ENCODE peak calls at places on chromosome 21, in six cellular contexts. One of them, this sample, is unnamed.

GRCh38 chr21:8992731-8993174 is 1528.6 kb upstream of the TPTE start:
- DNase-seq in left cardiac atrium: no peak
- DNase-seq in occipital lobe: no peak
- DNase-seq in CD4-positive, alpha-beta T cell: no peak
- DNase-seq in sigmoid colon: peak
- DNase-seq in keratinocyte: no peak
- DNase-seq in this sample: peak

GRCh38 chr21:29096619-29097018 is 23.2 kb upstream of the CCT8 start:
- DNase-seq in CD4-positive, alpha-beta T cell: no peak
- DNase-seq in sigmoid colon: no peak
- DNase-seq in occipital lobe: no peak
- DNase-seq in keratinocyte: no peak
- DNase-seq in left cardiac atrium: no peak
- DNase-seq in this sample: no peak

GRCh38 chr21:37557261-37557950 is 190.8 kb downstream of the DYRK1A start:
- DNase-seq in left cardiac atrium: no peak
- DNase-seq in keratinocyte: no peak
- DNase-seq in CD4-positive, alpha-beta T cell: no peak
- DNase-seq in occipital lobe: no peak
- DNase-seq in sigmoid colon: no peak
- DNase-seq in this sample: no peak

GRCh38 chr21:41759214-41759840 is 7.5 kb downstream of the RIPK4 start:
- DNase-seq in left cardiac atrium: no peak
- DNase-seq in occipital lobe: no peak
- DNase-seq in CD4-positive, alpha-beta T cell: no peak
- DNase-seq in keratinocyte: no peak
- DNase-seq in sigmoid colon: no peak
- DNase-seq in this sample: no peak

GRCh38 chr21:39055167-39055767 is 128.0 kb downstream of the PSMG1 start:
- DNase-seq in sigmoid colon: no peak
- DNase-seq in occipital lobe: no peak
- DNase-seq in left cardiac atrium: no peak
- DNase-seq in keratinocyte: no peak
- DNase-seq in CD4-positive, alpha-beta T cell: no peak
- DNase-seq in this sample: no peak

GRCh38 chr21:45972716-45973474 is 8.7 kb upstream of the COL6A1 start:
- DNase-seq in sigmoid colon: peak
- DNase-seq in left cardiac atrium: peak
- DNase-seq in occipital lobe: no peak
- DNase-seq in CD4-positive, alpha-beta T cell: no peak
- DNase-seq in keratinocyte: no peak
- DNase-seq in this sample: peak

GRCh38 chr21:44047996-44048560 is 36.0 kb downstream of the TRAPPC10 start:
- DNase-seq in sigmoid colon: no peak
- DNase-seq in occipital lobe: no peak
- DNase-seq in keratinocyte: no peak
- DNase-seq in left cardiac atrium: no peak
- DNase-seq in CD4-positive, alpha-beta T cell: no peak
- DNase-seq in this sample: no peak

GRCh38 chr21:32463367-32463766 is 50.9 kb downstream of the EVA1C start:
- DNase-seq in occipital lobe: no peak
- DNase-seq in keratinocyte: no peak
- DNase-seq in sigmoid colon: no peak
- DNase-seq in CD4-positive, alpha-beta T cell: no peak
- DNase-seq in left cardiac atrium: peak
- DNase-seq in this sample: no peak

GRCh38 chr21:27426196-27426595 is 459.3 kb upstream of the ADAMTS5 start:
- DNase-seq in keratinocyte: no peak
- DNase-seq in sigmoid colon: no peak
- DNase-seq in left cardiac atrium: no peak
- DNase-seq in CD4-positive, alpha-beta T cell: no peak
- DNase-seq in occipital lobe: no peak
- DNase-seq in this sample: no peak

GRCh38 chr21:45014747-45015468 is 59.5 kb upstream of the ADARB1 start:
- DNase-seq in keratinocyte: no peak
- DNase-seq in left cardiac atrium: peak
- DNase-seq in CD4-positive, alpha-beta T cell: no peak
- DNase-seq in occipital lobe: no peak
- DNase-seq in sigmoid colon: no peak
- DNase-seq in this sample: no peak

GRCh38 chr21:27425172-27425571 is 458.3 kb upstream of the ADAMTS5 start:
- DNase-seq in left cardiac atrium: no peak
- DNase-seq in occipital lobe: no peak
- DNase-seq in sigmoid colon: no peak
- DNase-seq in CD4-positive, alpha-beta T cell: no peak
- DNase-seq in keratinocyte: no peak
- DNase-seq in this sample: no peak

GRCh38 chr21:27269646-27270045 is 302.8 kb upstream of the ADAMTS5 start:
- DNase-seq in keratinocyte: peak
- DNase-seq in occipital lobe: no peak
- DNase-seq in CD4-positive, alpha-beta T cell: no peak
- DNase-seq in left cardiac atrium: no peak
- DNase-seq in sigmoid colon: no peak
- DNase-seq in this sample: no peak

GRCh38 chr21:45224189-45224938 is 63.3 kb downstream of the POFUT2 start:
- DNase-seq in CD4-positive, alpha-beta T cell: peak
- DNase-seq in left cardiac atrium: peak
- DNase-seq in keratinocyte: no peak
- DNase-seq in occipital lobe: no peak
- DNase-seq in sigmoid colon: no peak
- DNase-seq in this sample: no peak

GRCh38 chr21:24444736-24445135 is 1162.5 kb downstream of the MRPL39 start:
- DNase-seq in left cardiac atrium: no peak
- DNase-seq in sigmoid colon: no peak
- DNase-seq in CD4-positive, alpha-beta T cell: no peak
- DNase-seq in keratinocyte: no peak
- DNase-seq in occipital lobe: no peak
- DNase-seq in this sample: no peak

GRCh38 chr21:28068455-28069358 is 924.0 kb downstream of the LTN1 start:
- DNase-seq in occipital lobe: no peak
- DNase-seq in left cardiac atrium: no peak
- DNase-seq in keratinocyte: no peak
- DNase-seq in sigmoid colon: no peak
- DNase-seq in CD4-positive, alpha-beta T cell: no peak
- DNase-seq in this sample: no peak

GRCh38 chr21:43609501-43610340 is 49.6 kb downstream of the HSF2BP start:
- DNase-seq in left cardiac atrium: peak
- DNase-seq in occipital lobe: no peak
- DNase-seq in keratinocyte: no peak
- DNase-seq in sigmoid colon: peak
- DNase-seq in CD4-positive, alpha-beta T cell: no peak
- DNase-seq in this sample: no peak

GRCh38 chr21:34154878-34155277 is 81.5 kb downstream of the MRPS6 start:
- DNase-seq in sigmoid colon: no peak
- DNase-seq in CD4-positive, alpha-beta T cell: no peak
- DNase-seq in keratinocyte: no peak
- DNase-seq in left cardiac atrium: no peak
- DNase-seq in occipital lobe: no peak
- DNase-seq in this sample: no peak

GRCh38 chr21:22476726-22477646 is 1478.8 kb downstream of the NCAM2 start:
- DNase-seq in sigmoid colon: no peak
- DNase-seq in occipital lobe: peak
- DNase-seq in left cardiac atrium: no peak
- DNase-seq in CD4-positive, alpha-beta T cell: no peak
- DNase-seq in keratinocyte: no peak
- DNase-seq in this sample: no peak

This sample was measured in psoas muscle.